ENCODE peak calls at places on chromosomes 2 and 18, in seven cellular contexts. One of them, this sample, is unnamed.

GRCh38 chr2:178946494-178946893 is 103.4 kb downstream of the CCDC141 start:
- DNase-seq in HuH-7.5: no peak
- DNase-seq in KBM-7: no peak
- DNase-seq in HTR-8/SVneo: no peak
- DNase-seq in nucleus accumbens: no peak
- DNase-seq in activated CD4-positive, alpha-beta T cell treated with anti-CD3 and anti-CD28 coated beads, Interleukin-2, amount 50 U/mL, for 1 hour: no peak
- DNase-seq in stimulated activated CD4-positive, alpha-beta T cell treated with anti-CD3 and anti-CD28 coated beads, Interleukin-4, amount 100 ng/mL, for 1 hour: no peak
- DNase-seq in this sample: no peak

GRCh38 chr2:12672711-12673315 is 43.9 kb upstream of the TRIB2 start:
- DNase-seq in HuH-7.5: no peak
- DNase-seq in KBM-7: no peak
- DNase-seq in HTR-8/SVneo: no peak
- DNase-seq in nucleus accumbens: no peak
- DNase-seq in activated CD4-positive, alpha-beta T cell treated with anti-CD3 and anti-CD28 coated beads, Interleukin-2, amount 50 U/mL, for 1 hour: no peak
- DNase-seq in stimulated activated CD4-positive, alpha-beta T cell treated with anti-CD3 and anti-CD28 coated beads, Interleukin-4, amount 100 ng/mL, for 1 hour: no peak
- DNase-seq in this sample: no peak

GRCh38 chr18:33579147-33579867 is 1.3 kb downstream of the ASXL3 start:
- DNase-seq in HuH-7.5: no peak
- DNase-seq in KBM-7: peak; percentile 3
- DNase-seq in HTR-8/SVneo: no peak
- DNase-seq in nucleus accumbens: peak; percentile 6
- DNase-seq in activated CD4-positive, alpha-beta T cell treated with anti-CD3 and anti-CD28 coated beads, Interleukin-2, amount 50 U/mL, for 1 hour: no peak
- DNase-seq in stimulated activated CD4-positive, alpha-beta T cell treated with anti-CD3 and anti-CD28 coated beads, Interleukin-4, amount 100 ng/mL, for 1 hour: no peak
- DNase-seq in this sample: peak; percentile 18

GRCh38 chr18:8779251-8779650 is 73.9 kb downstream of the MTCL1 start:
- DNase-seq in HuH-7.5: no peak
- DNase-seq in KBM-7: no peak
- DNase-seq in HTR-8/SVneo: no peak
- DNase-seq in nucleus accumbens: no peak
- DNase-seq in activated CD4-positive, alpha-beta T cell treated with anti-CD3 and anti-CD28 coated beads, Interleukin-2, amount 50 U/mL, for 1 hour: no peak
- DNase-seq in stimulated activated CD4-positive, alpha-beta T cell treated with anti-CD3 and anti-CD28 coated beads, Interleukin-4, amount 100 ng/mL, for 1 hour: no peak
- DNase-seq in this sample: no peak

GRCh38 chr2:227228061-227228667 is 63.7 kb downstream of the COL4A3 start:
- DNase-seq in HuH-7.5: no peak
- DNase-seq in KBM-7: no peak
- DNase-seq in HTR-8/SVneo: no peak
- DNase-seq in nucleus accumbens: peak; percentile 60
- DNase-seq in activated CD4-positive, alpha-beta T cell treated with anti-CD3 and anti-CD28 coated beads, Interleukin-2, amount 50 U/mL, for 1 hour: no peak
- DNase-seq in stimulated activated CD4-positive, alpha-beta T cell treated with anti-CD3 and anti-CD28 coated beads, Interleukin-4, amount 100 ng/mL, for 1 hour: no peak
- DNase-seq in this sample: peak; percentile 62

GRCh38 chr2:193348055-193348454 is 1153.3 kb upstream of the TMEFF2 start:
- DNase-seq in HuH-7.5: no peak
- DNase-seq in KBM-7: no peak
- DNase-seq in HTR-8/SVneo: no peak
- DNase-seq in nucleus accumbens: no peak
- DNase-seq in activated CD4-positive, alpha-beta T cell treated with anti-CD3 and anti-CD28 coated beads, Interleukin-2, amount 50 U/mL, for 1 hour: no peak
- DNase-seq in stimulated activated CD4-positive, alpha-beta T cell treated with anti-CD3 and anti-CD28 coated beads, Interleukin-4, amount 100 ng/mL, for 1 hour: no peak
- DNase-seq in this sample: no peak

GRCh38 chr18:21444465-21445023 is 156.0 kb downstream of the ESCO1 start:
- DNase-seq in HuH-7.5: peak; percentile 53
- DNase-seq in KBM-7: peak; percentile 50
- DNase-seq in HTR-8/SVneo: peak; percentile 42
- DNase-seq in nucleus accumbens: peak; percentile 33
- DNase-seq in activated CD4-positive, alpha-beta T cell treated with anti-CD3 and anti-CD28 coated beads, Interleukin-2, amount 50 U/mL, for 1 hour: no peak
- DNase-seq in stimulated activated CD4-positive, alpha-beta T cell treated with anti-CD3 and anti-CD28 coated beads, Interleukin-4, amount 100 ng/mL, for 1 hour: no peak
- DNase-seq in this sample: no peak

GRCh38 chr2:109260886-109261700 is 132.1 kb downstream of the SH3RF3 start:
- DNase-seq in HuH-7.5: no peak
- DNase-seq in KBM-7: peak; percentile 5
- DNase-seq in HTR-8/SVneo: no peak
- DNase-seq in nucleus accumbens: no peak
- DNase-seq in activated CD4-positive, alpha-beta T cell treated with anti-CD3 and anti-CD28 coated beads, Interleukin-2, amount 50 U/mL, for 1 hour: no peak
- DNase-seq in stimulated activated CD4-positive, alpha-beta T cell treated with anti-CD3 and anti-CD28 coated beads, Interleukin-4, amount 100 ng/mL, for 1 hour: no peak
- DNase-seq in this sample: peak; percentile 23

GRCh38 chr2:138104071-138104470 is 139.8 kb downstream of the HNMT start:
- DNase-seq in HuH-7.5: no peak
- DNase-seq in KBM-7: no peak
- DNase-seq in HTR-8/SVneo: no peak
- DNase-seq in nucleus accumbens: no peak
- DNase-seq in activated CD4-positive, alpha-beta T cell treated with anti-CD3 and anti-CD28 coated beads, Interleukin-2, amount 50 U/mL, for 1 hour: no peak
- DNase-seq in stimulated activated CD4-positive, alpha-beta T cell treated with anti-CD3 and anti-CD28 coated beads, Interleukin-4, amount 100 ng/mL, for 1 hour: no peak
- DNase-seq in this sample: no peak

GRCh38 chr2:60560734-60561649 is 7.5 kb upstream of the BCL11A start:
- DNase-seq in HuH-7.5: peak; percentile 38
- DNase-seq in KBM-7: peak; percentile 87
- DNase-seq in HTR-8/SVneo: no peak
- DNase-seq in nucleus accumbens: no peak
- DNase-seq in activated CD4-positive, alpha-beta T cell treated with anti-CD3 and anti-CD28 coated beads, Interleukin-2, amount 50 U/mL, for 1 hour: no peak
- DNase-seq in stimulated activated CD4-positive, alpha-beta T cell treated with anti-CD3 and anti-CD28 coated beads, Interleukin-4, amount 100 ng/mL, for 1 hour: no peak
- DNase-seq in this sample: no peak

GRCh38 chr18:67520276-67521035 is 3.9 kb upstream of the DSEL start:
- DNase-seq in HuH-7.5: no peak
- DNase-seq in KBM-7: no peak
- DNase-seq in HTR-8/SVneo: no peak
- DNase-seq in nucleus accumbens: no peak
- DNase-seq in activated CD4-positive, alpha-beta T cell treated with anti-CD3 and anti-CD28 coated beads, Interleukin-2, amount 50 U/mL, for 1 hour: no peak
- DNase-seq in stimulated activated CD4-positive, alpha-beta T cell treated with anti-CD3 and anti-CD28 coated beads, Interleukin-4, amount 100 ng/mL, for 1 hour: no peak
- DNase-seq in this sample: no peak

GRCh38 chr2:122070241-122070731 is 314.8 kb downstream of the TSN start:
- DNase-seq in HuH-7.5: no peak
- DNase-seq in KBM-7: no peak
- DNase-seq in HTR-8/SVneo: no peak
- DNase-seq in nucleus accumbens: no peak
- DNase-seq in activated CD4-positive, alpha-beta T cell treated with anti-CD3 and anti-CD28 coated beads, Interleukin-2, amount 50 U/mL, for 1 hour: no peak
- DNase-seq in stimulated activated CD4-positive, alpha-beta T cell treated with anti-CD3 and anti-CD28 coated beads, Interleukin-4, amount 100 ng/mL, for 1 hour: no peak
- DNase-seq in this sample: no peak

GRCh38 chr18:24022141-24022540 is 7.6 kb downstream of the TTC39C start:
- DNase-seq in HuH-7.5: no peak
- DNase-seq in KBM-7: peak; percentile 51
- DNase-seq in HTR-8/SVneo: no peak
- DNase-seq in nucleus accumbens: no peak
- DNase-seq in activated CD4-positive, alpha-beta T cell treated with anti-CD3 and anti-CD28 coated beads, Interleukin-2, amount 50 U/mL, for 1 hour: no peak
- DNase-seq in stimulated activated CD4-positive, alpha-beta T cell treated with anti-CD3 and anti-CD28 coated beads, Interleukin-4, amount 100 ng/mL, for 1 hour: no peak
- DNase-seq in this sample: no peak

GRCh38 chr2:100321881-100322820 is at the start of gene LONRF2:
- DNase-seq in HuH-7.5: peak; percentile 43
- DNase-seq in KBM-7: no peak
- DNase-seq in HTR-8/SVneo: peak; percentile 25
- DNase-seq in nucleus accumbens: peak; percentile 29
- DNase-seq in activated CD4-positive, alpha-beta T cell treated with anti-CD3 and anti-CD28 coated beads, Interleukin-2, amount 50 U/mL, for 1 hour: no peak
- DNase-seq in stimulated activated CD4-positive, alpha-beta T cell treated with anti-CD3 and anti-CD28 coated beads, Interleukin-4, amount 100 ng/mL, for 1 hour: peak; percentile 7
- DNase-seq in this sample: peak; percentile 7

GRCh38 chr2:6325616-6326015 is 540.1 kb downstream of the CMPK2 start:
- DNase-seq in HuH-7.5: no peak
- DNase-seq in KBM-7: no peak
- DNase-seq in HTR-8/SVneo: no peak
- DNase-seq in nucleus accumbens: peak; percentile 3
- DNase-seq in activated CD4-positive, alpha-beta T cell treated with anti-CD3 and anti-CD28 coated beads, Interleukin-2, amount 50 U/mL, for 1 hour: no peak
- DNase-seq in stimulated activated CD4-positive, alpha-beta T cell treated with anti-CD3 and anti-CD28 coated beads, Interleukin-4, amount 100 ng/mL, for 1 hour: no peak
- DNase-seq in this sample: no peak

GRCh38 chr2:216426938-216427337 is 14.7 kb downstream of the SMARCAL1 start:
- DNase-seq in HuH-7.5: no peak
- DNase-seq in KBM-7: no peak
- DNase-seq in HTR-8/SVneo: peak; percentile 69
- DNase-seq in nucleus accumbens: no peak
- DNase-seq in activated CD4-positive, alpha-beta T cell treated with anti-CD3 and anti-CD28 coated beads, Interleukin-2, amount 50 U/mL, for 1 hour: no peak
- DNase-seq in stimulated activated CD4-positive, alpha-beta T cell treated with anti-CD3 and anti-CD28 coated beads, Interleukin-4, amount 100 ng/mL, for 1 hour: no peak
- DNase-seq in this sample: no peak

GRCh38 chr2:37637985-37638384 is 33.5 kb downstream of the CDC42EP3 start:
- DNase-seq in HuH-7.5: no peak
- DNase-seq in KBM-7: no peak
- DNase-seq in HTR-8/SVneo: no peak
- DNase-seq in nucleus accumbens: no peak
- DNase-seq in activated CD4-positive, alpha-beta T cell treated with anti-CD3 and anti-CD28 coated beads, Interleukin-2, amount 50 U/mL, for 1 hour: no peak
- DNase-seq in stimulated activated CD4-positive, alpha-beta T cell treated with anti-CD3 and anti-CD28 coated beads, Interleukin-4, amount 100 ng/mL, for 1 hour: no peak
- DNase-seq in this sample: no peak

GRCh38 chr2:230872151-230872967 is 7.6 kb downstream of the ITM2C start:
- DNase-seq in HuH-7.5: no peak
- DNase-seq in KBM-7: no peak
- DNase-seq in HTR-8/SVneo: no peak
- DNase-seq in nucleus accumbens: no peak
- DNase-seq in activated CD4-positive, alpha-beta T cell treated with anti-CD3 and anti-CD28 coated beads, Interleukin-2, amount 50 U/mL, for 1 hour: no peak
- DNase-seq in stimulated activated CD4-positive, alpha-beta T cell treated with anti-CD3 and anti-CD28 coated beads, Interleukin-4, amount 100 ng/mL, for 1 hour: no peak
- DNase-seq in this sample: peak; percentile 32

GRCh38 chr18:68494802-68495560 is 219.9 kb downstream of the TMX3 start:
- DNase-seq in HuH-7.5: no peak
- DNase-seq in KBM-7: no peak
- DNase-seq in HTR-8/SVneo: peak; percentile 44
- DNase-seq in nucleus accumbens: no peak
- DNase-seq in activated CD4-positive, alpha-beta T cell treated with anti-CD3 and anti-CD28 coated beads, Interleukin-2, amount 50 U/mL, for 1 hour: no peak
- DNase-seq in stimulated activated CD4-positive, alpha-beta T cell treated with anti-CD3 and anti-CD28 coated beads, Interleukin-4, amount 100 ng/mL, for 1 hour: no peak
- DNase-seq in this sample: no peak

This sample was measured in left colon.